ENCODE peak calls at places on chromosome 15, in ten cellular contexts. One of them, this sample, is unnamed.

GRCh38 chr15:58536414-58536813 is 104.6 kb downstream of the LIPC start:
- DNase-seq in HL-60: no peak
- DNase-seq in Panc1: no peak
- DNase-seq in left ventricle myocardium inferior: no peak
- DNase-seq in neuronal stem cell: no peak
- DNase-seq in bronchial epithelial cell: no peak
- DNase-seq in pancreas: no peak
- DNase-seq in heart left ventricle: no peak
- DNase-seq in AG10803: no peak
- DNase-seq in IMR-90: no peak
- DNase-seq in this sample: no peak

GRCh38 chr15:68312701-68313204 is 35.2 kb downstream of the FEM1B start:
- DNase-seq in IMR-90: peak; percentile 75
- DNase-seq in neuronal stem cell: no peak
- DNase-seq in AG10803: no peak
- DNase-seq in left ventricle myocardium inferior: no peak
- DNase-seq in Panc1: no peak
- DNase-seq in pancreas: no peak
- DNase-seq in HL-60: no peak
- DNase-seq in bronchial epithelial cell: peak; percentile 85
- DNase-seq in heart left ventricle: peak; percentile 4
- DNase-seq in this sample: peak; percentile 46

GRCh38 chr15:37528432-37528831 is 406.0 kb upstream of the TMCO5A start:
- DNase-seq in pancreas: no peak
- DNase-seq in left ventricle myocardium inferior: no peak
- DNase-seq in Panc1: no peak
- DNase-seq in IMR-90: no peak
- DNase-seq in neuronal stem cell: no peak
- DNase-seq in heart left ventricle: no peak
- DNase-seq in bronchial epithelial cell: no peak
- DNase-seq in HL-60: no peak
- DNase-seq in AG10803: no peak
- DNase-seq in this sample: no peak

GRCh38 chr15:98428253-98428989 is 219.9 kb upstream of the IGF1R start:
- DNase-seq in AG10803: peak; percentile 68
- DNase-seq in pancreas: peak; percentile 44
- DNase-seq in heart left ventricle: peak; percentile 56
- DNase-seq in neuronal stem cell: peak; percentile 73
- DNase-seq in Panc1: no peak
- DNase-seq in HL-60: no peak
- DNase-seq in IMR-90: peak; percentile 50
- DNase-seq in left ventricle myocardium inferior: peak; percentile 71
- DNase-seq in bronchial epithelial cell: peak; percentile 78
- DNase-seq in this sample: peak; percentile 89

GRCh38 chr15:75989045-75989444 is 23.2 kb downstream of the NRG4 start:
- DNase-seq in IMR-90: peak; percentile 39
- DNase-seq in heart left ventricle: no peak
- DNase-seq in pancreas: no peak
- DNase-seq in HL-60: no peak
- DNase-seq in left ventricle myocardium inferior: no peak
- DNase-seq in neuronal stem cell: no peak
- DNase-seq in AG10803: peak; percentile 64
- DNase-seq in bronchial epithelial cell: no peak
- DNase-seq in Panc1: no peak
- DNase-seq in this sample: no peak

GRCh38 chr15:32119286-32119685 is 89.0 kb downstream of the CHRNA7 start:
- DNase-seq in bronchial epithelial cell: no peak
- DNase-seq in HL-60: no peak
- DNase-seq in pancreas: no peak
- DNase-seq in AG10803: no peak
- DNase-seq in left ventricle myocardium inferior: no peak
- DNase-seq in heart left ventricle: no peak
- DNase-seq in Panc1: no peak
- DNase-seq in neuronal stem cell: no peak
- DNase-seq in IMR-90: no peak
- DNase-seq in this sample: no peak

GRCh38 chr15:34239151-34239761 is 14.4 kb downstream of the EMC4 start:
- DNase-seq in AG10803: peak; percentile 82
- DNase-seq in left ventricle myocardium inferior: no peak
- DNase-seq in neuronal stem cell: no peak
- DNase-seq in Panc1: peak; percentile 76
- DNase-seq in bronchial epithelial cell: peak; percentile 99
- DNase-seq in IMR-90: peak; percentile 91
- DNase-seq in heart left ventricle: no peak
- DNase-seq in HL-60: no peak
- DNase-seq in pancreas: no peak
- DNase-seq in this sample: no peak

GRCh38 chr15:100349696-100350433 is 8.1 kb upstream of the ADAMTS17 start:
- DNase-seq in bronchial epithelial cell: peak; percentile 81
- DNase-seq in heart left ventricle: peak; percentile 92
- DNase-seq in Panc1: peak; percentile 66
- DNase-seq in HL-60: peak; percentile 88
- DNase-seq in left ventricle myocardium inferior: peak; percentile 93
- DNase-seq in neuronal stem cell: peak; percentile 85
- DNase-seq in pancreas: peak; percentile 89
- DNase-seq in AG10803: peak; percentile 74
- DNase-seq in IMR-90: peak; percentile 55
- DNase-seq in this sample: peak; percentile 96

GRCh38 chr15:33516563-33516962 is 205.8 kb downstream of the RYR3 start:
- DNase-seq in heart left ventricle: no peak
- DNase-seq in pancreas: no peak
- DNase-seq in left ventricle myocardium inferior: no peak
- DNase-seq in bronchial epithelial cell: no peak
- DNase-seq in neuronal stem cell: no peak
- DNase-seq in AG10803: no peak
- DNase-seq in HL-60: no peak
- DNase-seq in IMR-90: no peak
- DNase-seq in Panc1: no peak
- DNase-seq in this sample: no peak

GRCh38 chr15:89385596-89386242 is 51.1 kb upstream of the POLG start:
- DNase-seq in IMR-90: no peak
- DNase-seq in HL-60: peak; percentile 81
- DNase-seq in AG10803: no peak
- DNase-seq in neuronal stem cell: no peak
- DNase-seq in left ventricle myocardium inferior: no peak
- DNase-seq in bronchial epithelial cell: no peak
- DNase-seq in Panc1: no peak
- DNase-seq in pancreas: no peak
- DNase-seq in heart left ventricle: no peak
- DNase-seq in this sample: no peak

GRCh38 chr15:101320501-101321052 is 25.5 kb upstream of the SNRPA1 start:
- DNase-seq in pancreas: no peak
- DNase-seq in heart left ventricle: peak; percentile 30
- DNase-seq in left ventricle myocardium inferior: peak; percentile 34
- DNase-seq in HL-60: peak; percentile 93
- DNase-seq in AG10803: peak; percentile 56
- DNase-seq in neuronal stem cell: peak; percentile 14
- DNase-seq in IMR-90: peak; percentile 51
- DNase-seq in bronchial epithelial cell: peak; percentile 21
- DNase-seq in Panc1: no peak
- DNase-seq in this sample: peak; percentile 71

GRCh38 chr15:77475898-77476297 is 55.2 kb downstream of the HMG20A start:
- DNase-seq in IMR-90: no peak
- DNase-seq in AG10803: no peak
- DNase-seq in bronchial epithelial cell: no peak
- DNase-seq in heart left ventricle: no peak
- DNase-seq in HL-60: no peak
- DNase-seq in neuronal stem cell: no peak
- DNase-seq in left ventricle myocardium inferior: no peak
- DNase-seq in Panc1: no peak
- DNase-seq in pancreas: no peak
- DNase-seq in this sample: no peak

GRCh38 chr15:62165029-62165792 is at the start of gene C2CD4B:
- DNase-seq in left ventricle myocardium inferior: peak; percentile 68
- DNase-seq in HL-60: no peak
- DNase-seq in IMR-90: no peak
- DNase-seq in Panc1: no peak
- DNase-seq in pancreas: peak; percentile 93
- DNase-seq in neuronal stem cell: peak; percentile 31
- DNase-seq in AG10803: no peak
- DNase-seq in heart left ventricle: peak; percentile 84
- DNase-seq in bronchial epithelial cell: no peak
- DNase-seq in this sample: peak; percentile 91
- H3K4me3 ChIP-seq in left ventricle myocardium inferior: peak within 1 kb of the TSS; percentile 70
- H3K4me3 ChIP-seq in HL-60: no peak within 1 kb of the TSS
- H3K4me3 ChIP-seq in IMR-90: no peak within 1 kb of the TSS
- H3K4me3 ChIP-seq in Panc1: peak within 1 kb of the TSS; percentile 32
- H3K4me3 ChIP-seq in pancreas: peak within 1 kb of the TSS; percentile 71
- H3K4me3 ChIP-seq in neuronal stem cell: peak within 1 kb of the TSS; percentile 15
- H3K4me3 ChIP-seq in AG10803: no peak within 1 kb of the TSS
- H3K4me3 ChIP-seq in heart left ventricle: peak within 1 kb of the TSS; percentile 41
- H3K4me3 ChIP-seq in bronchial epithelial cell: peak within 1 kb of the TSS; percentile 24
- H3K4me3 ChIP-seq in this sample: no peak within 1 kb of the TSS

GRCh38 chr15:85496551-85497545 is 116.4 kb downstream of the AKAP13 start:
- DNase-seq in HL-60: no peak
- DNase-seq in IMR-90: no peak
- DNase-seq in AG10803: no peak
- DNase-seq in pancreas: no peak
- DNase-seq in heart left ventricle: no peak
- DNase-seq in Panc1: no peak
- DNase-seq in bronchial epithelial cell: no peak
- DNase-seq in neuronal stem cell: no peak
- DNase-seq in left ventricle myocardium inferior: no peak
- DNase-seq in this sample: no peak
- H3K4me3 ChIP-seq in HL-60: no peak overlapping the region
- H3K4me3 ChIP-seq in IMR-90: no peak overlapping the region
- H3K4me3 ChIP-seq in AG10803: no peak overlapping the region
- H3K4me3 ChIP-seq in pancreas: no peak overlapping the region
- H3K4me3 ChIP-seq in heart left ventricle: no peak overlapping the region
- H3K4me3 ChIP-seq in Panc1: no peak overlapping the region
- H3K4me3 ChIP-seq in bronchial epithelial cell: no peak overlapping the region
- H3K4me3 ChIP-seq in neuronal stem cell: no peak overlapping the region
- H3K4me3 ChIP-seq in left ventricle myocardium inferior: no peak overlapping the region
- H3K4me3 ChIP-seq in this sample: no peak overlapping the region

GRCh38 chr15:66409565-66410108 is 22.9 kb downstream of the MAP2K1 start:
- DNase-seq in Panc1: no peak
- DNase-seq in neuronal stem cell: no peak
- DNase-seq in IMR-90: no peak
- DNase-seq in heart left ventricle: no peak
- DNase-seq in left ventricle myocardium inferior: no peak
- DNase-seq in HL-60: no peak
- DNase-seq in bronchial epithelial cell: no peak
- DNase-seq in pancreas: no peak
- DNase-seq in AG10803: no peak
- DNase-seq in this sample: no peak

GRCh38 chr15:66413555-66413954 is 26.8 kb downstream of the MAP2K1 start:
- DNase-seq in heart left ventricle: no peak
- DNase-seq in pancreas: no peak
- DNase-seq in left ventricle myocardium inferior: no peak
- DNase-seq in AG10803: no peak
- DNase-seq in neuronal stem cell: no peak
- DNase-seq in Panc1: no peak
- DNase-seq in IMR-90: no peak
- DNase-seq in bronchial epithelial cell: no peak
- DNase-seq in HL-60: no peak
- DNase-seq in this sample: no peak

GRCh38 chr15:66412213-66412612 is 25.5 kb downstream of the MAP2K1 start:
- DNase-seq in pancreas: no peak
- DNase-seq in heart left ventricle: no peak
- DNase-seq in IMR-90: no peak
- DNase-seq in neuronal stem cell: no peak
- DNase-seq in HL-60: no peak
- DNase-seq in AG10803: no peak
- DNase-seq in Panc1: no peak
- DNase-seq in bronchial epithelial cell: no peak
- DNase-seq in left ventricle myocardium inferior: no peak
- DNase-seq in this sample: no peak

GRCh38 chr15:66408690-66409089 is 22.0 kb downstream of the MAP2K1 start:
- DNase-seq in left ventricle myocardium inferior: no peak
- DNase-seq in heart left ventricle: no peak
- DNase-seq in pancreas: no peak
- DNase-seq in IMR-90: no peak
- DNase-seq in bronchial epithelial cell: no peak
- DNase-seq in AG10803: no peak
- DNase-seq in HL-60: no peak
- DNase-seq in neuronal stem cell: no peak
- DNase-seq in Panc1: no peak
- DNase-seq in this sample: no peak

GRCh38 chr15:66411190-66411589 is 24.5 kb downstream of the MAP2K1 start:
- DNase-seq in AG10803: no peak
- DNase-seq in HL-60: peak; percentile 66
- DNase-seq in left ventricle myocardium inferior: no peak
- DNase-seq in Panc1: no peak
- DNase-seq in pancreas: no peak
- DNase-seq in neuronal stem cell: no peak
- DNase-seq in heart left ventricle: no peak
- DNase-seq in bronchial epithelial cell: no peak
- DNase-seq in IMR-90: no peak
- DNase-seq in this sample: no peak
- H3K4me3 ChIP-seq in AG10803: no peak overlapping the region
- H3K4me3 ChIP-seq in HL-60: no peak overlapping the region
- H3K4me3 ChIP-seq in left ventricle myocardium inferior: no peak overlapping the region
- H3K4me3 ChIP-seq in Panc1: no peak overlapping the region
- H3K4me3 ChIP-seq in pancreas: no peak overlapping the region
- H3K4me3 ChIP-seq in neuronal stem cell: no peak overlapping the region
- H3K4me3 ChIP-seq in heart left ventricle: no peak overlapping the region
- H3K4me3 ChIP-seq in bronchial epithelial cell: no peak overlapping the region
- H3K4me3 ChIP-seq in IMR-90: no peak overlapping the region
- H3K4me3 ChIP-seq in this sample: no peak overlapping the region

GRCh38 chr15:41660235-41661077 is at the start of gene MGA:
- DNase-seq in left ventricle myocardium inferior: peak; percentile 91
- DNase-seq in neuronal stem cell: peak; percentile 93
- DNase-seq in Panc1: no peak
- DNase-seq in bronchial epithelial cell: peak; percentile 81
- DNase-seq in pancreas: peak; percentile 85
- DNase-seq in heart left ventricle: peak; percentile 91
- DNase-seq in HL-60: peak; percentile 93
- DNase-seq in AG10803: peak; percentile 92
- DNase-seq in IMR-90: peak; percentile 92
- DNase-seq in this sample: peak; percentile 97

GRCh38 chr15:41658689-41659088 is 1.5 kb upstream of the MGA start:
- DNase-seq in heart left ventricle: no peak
- DNase-seq in bronchial epithelial cell: no peak
- DNase-seq in HL-60: no peak
- DNase-seq in neuronal stem cell: no peak
- DNase-seq in AG10803: no peak
- DNase-seq in pancreas: no peak
- DNase-seq in Panc1: no peak
- DNase-seq in left ventricle myocardium inferior: no peak
- DNase-seq in IMR-90: no peak
- DNase-seq in this sample: no peak

GRCh38 chr15:41661078-41661528 is 898 bp downstream of the MGA start:
- DNase-seq in left ventricle myocardium inferior: no peak
- DNase-seq in IMR-90: no peak
- DNase-seq in heart left ventricle: no peak
- DNase-seq in AG10803: no peak
- DNase-seq in neuronal stem cell: no peak
- DNase-seq in Panc1: no peak
- DNase-seq in pancreas: no peak
- DNase-seq in bronchial epithelial cell: peak; percentile 5
- DNase-seq in HL-60: no peak
- DNase-seq in this sample: no peak

GRCh38 chr15:41659190-41659589 is 1.0 kb upstream of the MGA start:
- DNase-seq in neuronal stem cell: no peak
- DNase-seq in Panc1: no peak
- DNase-seq in bronchial epithelial cell: no peak
- DNase-seq in pancreas: no peak
- DNase-seq in left ventricle myocardium inferior: no peak
- DNase-seq in heart left ventricle: no peak
- DNase-seq in HL-60: no peak
- DNase-seq in IMR-90: no peak
- DNase-seq in AG10803: no peak
- DNase-seq in this sample: no peak

GRCh38 chr15:41659855-41660234 is 360 bp upstream of the MGA start:
- DNase-seq in left ventricle myocardium inferior: peak; percentile 17
- DNase-seq in HL-60: no peak
- DNase-seq in IMR-90: no peak
- DNase-seq in neuronal stem cell: no peak
- DNase-seq in Panc1: no peak
- DNase-seq in AG10803: no peak
- DNase-seq in bronchial epithelial cell: no peak
- DNase-seq in pancreas: no peak
- DNase-seq in heart left ventricle: no peak
- DNase-seq in this sample: no peak
- H3K4me3 ChIP-seq in left ventricle myocardium inferior: peak overlapping the region; percentile 73
- H3K4me3 ChIP-seq in HL-60: peak overlapping the region; percentile 53
- H3K4me3 ChIP-seq in IMR-90: peak overlapping the region; percentile 34
- H3K4me3 ChIP-seq in neuronal stem cell: peak overlapping the region; percentile 64
- H3K4me3 ChIP-seq in Panc1: no peak overlapping the region
- H3K4me3 ChIP-seq in AG10803: peak overlapping the region; percentile 70
- H3K4me3 ChIP-seq in bronchial epithelial cell: peak overlapping the region; percentile 38
- H3K4me3 ChIP-seq in pancreas: peak overlapping the region; percentile 30
- H3K4me3 ChIP-seq in heart left ventricle: peak overlapping the region; percentile 29
- H3K4me3 ChIP-seq in this sample: peak overlapping the region; percentile 65

This sample was measured in kidney.